ENCODE peak calls at places on chromosomes 6 and 20, in four cellular contexts. One of them, this sample, is unnamed.

GRCh38 chr6:42007286-42007685 is 43.0 kb upstream of the TAF8 start:
- DNase-seq in left ventricle myocardium inferior: no peak
- DNase-seq in upper lobe of right lung: no peak
- DNase-seq in nephron progenitor cell: no peak
- DNase-seq in this sample: no peak

GRCh38 chr20:64238115-64238825 is 17.3 kb upstream of the PCMTD2 start:
- DNase-seq in left ventricle myocardium inferior: no peak
- DNase-seq in upper lobe of right lung: peak
- DNase-seq in nephron progenitor cell: no peak
- DNase-seq in this sample: no peak

GRCh38 chr20:3307695-3308094 is 68.7 kb upstream of the SLC4A11 start:
- DNase-seq in left ventricle myocardium inferior: no peak
- DNase-seq in upper lobe of right lung: no peak
- DNase-seq in nephron progenitor cell: no peak
- DNase-seq in this sample: no peak

GRCh38 chr6:101326411-101326810 is 67.1 kb upstream of the GRIK2 start:
- DNase-seq in left ventricle myocardium inferior: no peak
- DNase-seq in upper lobe of right lung: no peak
- DNase-seq in nephron progenitor cell: no peak
- DNase-seq in this sample: no peak

GRCh38 chr6:106100755-106101154 is 14.6 kb downstream of the PRDM1 start:
- DNase-seq in left ventricle myocardium inferior: no peak
- DNase-seq in upper lobe of right lung: no peak
- DNase-seq in nephron progenitor cell: no peak
- DNase-seq in this sample: no peak

GRCh38 chr6:114997813-114998292 is 655.0 kb upstream of the HS3ST5 start:
- DNase-seq in left ventricle myocardium inferior: no peak
- DNase-seq in upper lobe of right lung: no peak
- DNase-seq in nephron progenitor cell: no peak
- DNase-seq in this sample: no peak

GRCh38 chr20:18497603-18498002 is 578 bp upstream of the RBBP9 start:
- DNase-seq in left ventricle myocardium inferior: no peak
- DNase-seq in upper lobe of right lung: no peak
- DNase-seq in nephron progenitor cell: no peak
- DNase-seq in this sample: no peak

GRCh38 chr6:45892196-45892595 is 123.5 kb downstream of the CLIC5 start:
- DNase-seq in left ventricle myocardium inferior: no peak
- DNase-seq in upper lobe of right lung: no peak
- DNase-seq in nephron progenitor cell: no peak
- DNase-seq in this sample: no peak

GRCh38 chr6:25895773-25896172 is 21.7 kb upstream of the SLC17A3 start:
- DNase-seq in left ventricle myocardium inferior: no peak
- DNase-seq in upper lobe of right lung: no peak
- DNase-seq in nephron progenitor cell: no peak
- DNase-seq in this sample: no peak